ENCODE peak calls at places on chromosomes 12 and 14, in five cellular contexts. C, W, K, Z and M are unnamed samples.
A peak's percentile ranks its signal among the peaks of the same experiment; 100 is the strongest.

GRCh38 chr12:73413051-73413450 is 1124.6 kb upstream of the ATXN7L3B start:
- DNase-seq in C (no peak), W (no peak), K (no peak), Z (no peak), M (no peak)

GRCh38 chr14:36657409-36658090 is 4.1 kb upstream of the PAX9 start:
- DNase-seq in C (no peak), W (no peak), K (peak; percentile 78), Z (no peak), M (no peak)

GRCh38 chr14:31949709-31950108 is 127.4 kb upstream of the ARHGAP5 start:
- DNase-seq in C (no peak), W (no peak), K (no peak), Z (no peak), M (no peak)

GRCh38 chr14:71488703-71489141 is 443.5 kb upstream of the RGS6 start:
- DNase-seq in C (no peak), W (no peak), K (no peak), Z (no peak), M (no peak)

GRCh38 chr12:21940549-21940948 is 677 bp downstream of the ABCC9 start:
- DNase-seq in C (no peak), W (no peak), K (no peak), Z (no peak), M (no peak)

GRCh38 chr12:110543252-110543959 is 39.7 kb downstream of the PPTC7 start:
- DNase-seq in C (no peak), W (no peak), K (no peak), Z (peak; percentile 90), M (peak; percentile 32)

GRCh38 chr12:108381793-108382436 is 42.8 kb upstream of the CMKLR1 start:
- DNase-seq in C (no peak), W (no peak), K (peak; percentile 70), Z (no peak), M (no peak)

GRCh38 chr14:24398298-24398942 is 383 bp upstream of the NYNRIN start:
- DNase-seq in C (no peak), W (no peak), K (peak; percentile 74), Z (no peak), M (no peak)

DNA sequence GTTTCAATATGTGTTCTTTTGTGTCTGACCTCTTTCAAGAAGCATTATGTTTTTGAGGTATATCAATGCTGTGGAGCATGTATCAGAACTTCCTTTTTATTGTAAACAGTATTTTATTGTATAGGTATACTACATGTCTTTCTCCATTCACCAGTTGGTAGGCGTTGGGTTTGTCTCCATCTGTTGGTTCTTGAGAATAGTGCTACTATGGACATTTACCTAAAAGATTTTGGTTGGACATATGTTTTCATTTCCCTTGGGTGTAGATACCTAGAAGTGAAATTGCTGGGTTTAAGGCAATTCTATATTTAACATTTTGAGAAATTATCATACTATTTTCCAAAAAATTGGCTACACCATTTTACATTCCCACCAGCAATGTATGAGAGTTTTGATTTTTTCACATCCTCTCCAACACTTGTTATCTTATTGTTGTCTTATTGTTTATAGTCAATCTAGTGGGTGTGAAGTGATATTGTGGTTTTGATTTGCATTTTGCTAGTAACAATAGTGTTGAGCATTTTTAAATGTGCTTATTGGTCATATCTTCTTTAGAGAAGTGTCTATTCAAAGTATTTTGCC is 409.2 kb downstream of the IPO8 start:
- DNase-seq in C (peak; percentile 6), W (peak; percentile 22), K (no peak), Z (no peak), M (peak; percentile 22)
- TF ChIP-seq JUND in C (no peak), W (no peak), K (no peak), Z (no peak), M (no peak)

DNA sequence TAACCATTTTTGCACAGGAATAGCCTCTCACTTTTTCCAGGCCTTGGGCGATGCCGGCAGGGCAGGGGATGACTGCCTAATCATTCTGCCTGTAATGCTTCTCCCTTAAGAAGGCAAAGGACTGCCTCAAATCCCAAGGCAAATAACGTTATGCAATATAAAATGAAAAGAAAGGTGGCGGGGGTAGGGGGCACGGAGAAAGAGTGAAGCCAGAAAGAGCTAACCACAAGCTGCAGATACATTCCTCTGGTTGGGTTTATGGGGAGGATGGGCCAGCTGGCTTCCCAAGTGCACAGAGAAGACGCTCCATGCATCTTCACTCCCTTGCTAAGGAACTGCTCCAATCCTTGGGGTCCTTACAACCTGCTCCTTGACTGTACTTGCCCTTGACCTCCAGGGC is 229.5 kb downstream of the FOXN3 start:
- DNase-seq in C (no peak), W (no peak), K (peak; percentile 20), Z (no peak), M (no peak)
- TF ChIP-seq JUND in C (no peak), W (no peak), K (no peak), Z (no peak), M (no peak)

GRCh38 chr12:95554532-95555071 is 3.3 kb upstream of the USP44 start:
- DNase-seq in C (no peak), W (no peak), K (no peak), Z (no peak), M (no peak)

GRCh38 chr12:95551913-95552516 is 739 bp upstream of the USP44 start:
- DNase-seq in C (no peak), W (no peak), K (no peak), Z (no peak), M (no peak)

GRCh38 chr12:95553202-95553943 is 2.1 kb upstream of the USP44 start:
- DNase-seq in C (no peak), W (no peak), K (no peak), Z (no peak), M (no peak)

GRCh38 chr12:95557625-95558024 is 6.3 kb upstream of the USP44 start:
- DNase-seq in C (no peak), W (no peak), K (no peak), Z (no peak), M (no peak)
- TF ChIP-seq JUND in C (no peak), W (no peak), K (no peak), Z (no peak), M (no peak)

DNA sequence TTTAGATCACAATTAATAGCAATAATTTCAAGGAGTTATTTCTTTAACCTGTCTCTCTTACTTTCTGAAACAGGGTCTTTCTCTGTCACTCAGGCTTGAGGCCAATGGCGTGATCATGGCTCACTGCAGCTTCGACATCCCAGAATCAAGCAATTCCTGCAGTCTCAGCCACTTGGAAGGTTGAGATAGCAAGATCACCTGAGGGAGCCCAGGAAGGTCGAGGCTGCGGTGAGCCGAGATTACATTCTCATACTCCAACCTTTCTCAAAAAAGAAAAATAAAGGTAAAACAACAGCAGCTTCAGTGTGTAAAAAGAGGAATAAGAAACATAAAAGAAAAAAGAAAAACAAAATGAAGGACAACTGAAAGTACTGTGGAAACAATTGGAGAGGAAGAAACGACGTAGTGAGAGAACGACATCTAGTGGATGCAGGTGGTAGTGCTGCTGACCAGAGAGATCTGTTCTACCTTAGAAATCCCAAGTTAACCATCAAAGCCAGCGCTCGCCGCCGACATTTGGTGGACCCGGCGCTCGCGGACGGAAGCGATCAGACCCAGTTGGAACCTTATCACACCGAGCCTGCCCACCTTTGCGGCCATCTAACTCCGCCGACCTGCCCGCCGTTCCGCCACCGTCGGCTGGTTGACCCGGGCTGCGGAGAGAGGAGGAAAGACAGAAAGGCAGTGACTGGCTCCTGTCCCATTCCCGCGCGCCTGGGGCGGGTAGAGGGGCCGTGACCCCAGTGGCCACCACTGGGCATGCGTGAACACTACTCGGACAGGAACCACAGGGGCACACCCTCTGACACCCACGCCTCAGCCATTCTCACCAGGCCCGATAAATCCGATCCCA is 196.1 kb downstream of the ALG10 start:
- DNase-seq in C (peak; percentile 64), W (peak; percentile 52), K (peak; percentile 74), Z (peak; percentile 1), M (peak; percentile 87)
- TF ChIP-seq JUND in C (no peak), W (no peak), K (no peak), Z (no peak), M (no peak)

GRCh38 chr14:22255042-22255441 is 334.0 kb downstream of the DAD1 start:
- DNase-seq in C (no peak), W (no peak), K (no peak), Z (no peak), M (no peak)
- TF ChIP-seq JUND in C (no peak), W (no peak), K (no peak), Z (no peak), M (no peak)

DNA sequence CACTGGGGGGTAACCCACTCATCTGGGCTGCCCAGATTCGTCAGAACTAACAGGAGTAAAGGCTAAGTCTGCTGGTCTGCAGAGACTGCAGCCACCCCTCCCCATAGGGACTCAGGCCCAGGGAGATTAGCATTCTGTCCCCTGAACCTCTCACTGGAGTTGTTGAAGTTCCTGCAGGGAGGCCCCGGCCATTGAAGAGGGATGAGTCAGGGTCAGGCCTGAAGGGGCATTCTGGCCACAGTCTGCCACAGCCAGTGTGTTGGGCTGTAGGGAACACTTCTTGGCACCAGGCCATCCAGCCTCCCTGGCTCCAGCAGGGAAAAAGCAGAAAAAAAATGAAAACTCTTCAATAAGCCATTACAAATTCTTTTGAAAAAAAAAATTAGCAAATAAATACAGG is 35.3 kb downstream of the KLRK1 start:
- DNase-seq in C (peak; percentile 19), W (no peak), K (no peak), Z (no peak), M (no peak)
- TF ChIP-seq JUND in C (no peak), W (no peak), K (no peak), Z (no peak), M (no peak)